ENCODE peak calls at places on chromosomes 16 and 17, in four cellular contexts. R, N, D and V are unnamed samples.

GRCh38 chr17:2883544-2884203 is 87.4 kb downstream of the RAP1GAP2 start:
- DNase-seq in N (no peak), R (no peak), D (peak; percentile 76), V (peak; percentile 60)

GRCh38 chr17:73196500-73196899 is 3.6 kb downstream of the COG1 start:
- DNase-seq in D (no peak), N (no peak), R (no peak), V (peak; percentile 18)

GRCh38 chr16:82287948-82288347 is 117.9 kb upstream of the MPHOSPH6 start:
- DNase-seq in N (no peak), D (no peak), R (no peak), V (no peak)

GRCh38 chr16:74562117-74562516 is 44.8 kb downstream of the GLG1 start:
- DNase-seq in D (no peak), R (no peak), N (no peak), V (no peak)

GRCh38 chr16:19718624-19718965 is 524 bp downstream of the IQCK start:
- DNase-seq in R (no peak), N (peak; percentile 44), D (peak; percentile 14), V (no peak)

GRCh38 chr16:5604770-5605169 is 507.2 kb upstream of the EEF2KMT start:
- DNase-seq in D (no peak), N (peak; percentile 69), R (no peak), V (peak; percentile 68)

GRCh38 chr17:18888766-18889290 is 30.9 kb downstream of the PRPSAP2 start:
- DNase-seq in D (no peak), R (no peak), N (no peak), V (no peak)

GRCh38 chr17:37368577-37368976 is 7.2 kb upstream of the C17orf78 start:
- DNase-seq in N (no peak), D (peak; percentile 52), R (no peak), V (no peak)

GRCh38 chr16:85195271-85195647 is 83.0 kb upstream of the CIBAR2 start:
- DNase-seq in N (no peak), D (no peak), R (no peak), V (no peak)

GRCh38 chr16:22413819-22414218 is 39.4 kb upstream of the CDR2 start:
- DNase-seq in N (no peak), D (no peak), R (no peak), V (no peak)

GRCh38 chr16:68283840-68284595 is 19.7 kb downstream of the SLC7A6 start:
- DNase-seq in D (peak; percentile 66), R (no peak), N (peak; percentile 56), V (no peak)

GRCh38 chr17:35577826-35578194 is 561 bp downstream of the PEX12 start:
- DNase-seq in R (no peak), N (peak; percentile 14), D (peak; percentile 18), V (no peak)

GRCh38 chr17:36532435-36532975 is 2.2 kb downstream of the MYO19 start:
- DNase-seq in N (no peak), R (no peak), D (no peak), V (no peak)

GRCh38 chr16:50635505-50636392 is 45.4 kb downstream of the SNX20 start:
- DNase-seq in R (no peak), N (peak; percentile 31), D (no peak), V (no peak)

GRCh38 chr17:17547210-17547764 is 44.2 kb downstream of the PEMT start:
- DNase-seq in R (no peak), D (no peak), N (no peak), V (no peak)

GRCh38 chr17:48646183-48647102 is 20.3 kb upstream of the HOXB9 start:
- DNase-seq in N (peak; percentile 27), D (no peak), R (no peak), V (peak; percentile 81)

GRCh38 chr17:21090889-21091618 is 35.7 kb upstream of the DHRS7B start:
- DNase-seq in D (no peak), N (no peak), R (no peak), V (no peak)

GRCh38 chr16:29663829-29664132 is 734 bp downstream of the SPN start:
- DNase-seq in R (no peak), N (no peak), D (no peak), V (no peak)

GRCh38 chr16:23282508-23282907 is 19.6 kb upstream of the SCNN1B start:
- DNase-seq in D (no peak), N (no peak), R (no peak), V (no peak)

GRCh38 chr17:31594416-31594815 is 202.9 kb downstream of the RAB11FIP4 start:
- DNase-seq in R (no peak), N (no peak), D (no peak), V (no peak)

GRCh38 chr16:88456356-88457292 is 3.5 kb downstream of the ZFPM1 start:
- DNase-seq in N (no peak), D (no peak), R (no peak), V (peak; percentile 28)

GRCh38 chr16:85084841-85085535 is 27.3 kb downstream of the CIBAR2 start:
- DNase-seq in D (no peak), N (no peak), R (no peak), V (no peak)

GRCh38 chr16:53156516-53156915 is 101.7 kb downstream of the CHD9 start:
- DNase-seq in R (no peak), D (peak; percentile 55), N (no peak), V (no peak)